ENCODE peak calls at places on chromosomes 12 and 14, in nine cellular contexts. A, C, H, J, R, E, X, Q and I are unnamed samples.
A peak's percentile ranks its signal among the peaks of the same experiment; 100 is the strongest.

GRCh38 chr14:99774526-99775307 is 18.5 kb upstream of the EML1 start:
- DNase-seq in A (no peak), C (peak; percentile 55), H (no peak), J (peak; percentile 66), R (no peak), E (no peak), X (peak; percentile 18), Q (no peak), I (no peak)

GRCh38 chr12:87509233-87509820 is 519.9 kb downstream of the C12orf50 start:
- DNase-seq in A (peak; percentile 10), C (peak; percentile 60), H (peak; percentile 23), J (no peak), R (peak; percentile 86), E (no peak), X (peak; percentile 56), Q (peak; percentile 73), I (peak; percentile 36)

GRCh38 chr12:110794623-110795280 is 52.0 kb upstream of the CCDC63 start:
- DNase-seq in A (peak; percentile 39), C (peak; percentile 59), H (no peak), J (peak; percentile 61), R (no peak), E (no peak), X (no peak), Q (no peak), I (no peak)

GRCh38 chr12:99005601-99006000 is 360.5 kb downstream of the APAF1 start:
- DNase-seq in A (no peak), C (no peak), H (no peak), J (no peak), R (no peak), E (no peak), X (no peak), Q (no peak), I (no peak)

GRCh38 chr12:132176920-132177551 is 32.8 kb downstream of the NOC4L start:
- DNase-seq in A (no peak), C (no peak), H (no peak), J (no peak), R (no peak), E (no peak), X (no peak), Q (no peak), I (no peak)

GRCh38 chr14:90381999-90382451 is 14.8 kb upstream of the CALM1 start:
- DNase-seq in A (peak; percentile 26), C (no peak), H (no peak), J (peak; percentile 92), R (no peak), E (peak; percentile 19), X (no peak), Q (no peak), I (no peak)

GRCh38 chr12:39592295-39592694 is 27.3 kb downstream of the ABCD2 start:
- DNase-seq in A (no peak), C (no peak), H (no peak), J (no peak), R (no peak), E (no peak), X (no peak), Q (peak; percentile 31), I (no peak)

GRCh38 chr12:95117178-95117599 is 43.8 kb upstream of the NR2C1 start:
- DNase-seq in A (peak; percentile 51), C (peak; percentile 84), H (no peak), J (peak; percentile 84), R (no peak), E (peak; percentile 54), X (peak; percentile 78), Q (peak; percentile 82), I (no peak)

GRCh38 chr12:7125632-7126227 is 3.0 kb downstream of the RBP5 start:
- DNase-seq in A (no peak), C (no peak), H (no peak), J (no peak), R (no peak), E (no peak), X (no peak), Q (no peak), I (no peak)

GRCh38 chr12:10562306-10562933 is 51.0 kb downstream of the MAGOHB start:
- DNase-seq in A (peak; percentile 20), C (peak; percentile 67), H (no peak), J (no peak), R (peak; percentile 65), E (peak; percentile 12), X (peak; percentile 63), Q (peak; percentile 53), I (peak; percentile 2)

GRCh38 chr14:60008042-60008441 is 83.7 kb upstream of the PCNX4 start:
- DNase-seq in A (no peak), C (no peak), H (no peak), J (no peak), R (peak; percentile 13), E (no peak), X (no peak), Q (no peak), I (no peak)

GRCh38 chr14:96413526-96413925 is 21.6 kb downstream of the AK7 start:
- DNase-seq in A (no peak), C (no peak), H (no peak), J (no peak), R (no peak), E (no peak), X (no peak), Q (no peak), I (no peak)

GRCh38 chr14:90154110-90154509 is 92.3 kb downstream of the KCNK13 start:
- DNase-seq in A (no peak), C (no peak), H (no peak), J (no peak), R (no peak), E (no peak), X (no peak), Q (no peak), I (no peak)

GRCh38 chr12:51388066-51388799 is 3.0 kb downstream of the GALNT6 start:
- DNase-seq in A (peak; percentile 83), C (peak; percentile 66), H (no peak), J (no peak), R (peak; percentile 85), E (peak; percentile 60), X (peak; percentile 94), Q (peak; percentile 31), I (no peak)

GRCh38 chr14:73739899-73740685 is 25.9 kb upstream of the PNMA1 start:
- DNase-seq in A (no peak), C (no peak), H (no peak), J (no peak), R (no peak), E (no peak), X (no peak), Q (no peak), I (no peak)
- H3K4me3 ChIP-seq in A (no peak overlapping the region), C (no peak overlapping the region), H (no peak overlapping the region), J (no peak overlapping the region), R (no peak overlapping the region), E (no peak overlapping the region), X (no peak overlapping the region), Q (no peak overlapping the region), I (no peak overlapping the region)

DNA sequence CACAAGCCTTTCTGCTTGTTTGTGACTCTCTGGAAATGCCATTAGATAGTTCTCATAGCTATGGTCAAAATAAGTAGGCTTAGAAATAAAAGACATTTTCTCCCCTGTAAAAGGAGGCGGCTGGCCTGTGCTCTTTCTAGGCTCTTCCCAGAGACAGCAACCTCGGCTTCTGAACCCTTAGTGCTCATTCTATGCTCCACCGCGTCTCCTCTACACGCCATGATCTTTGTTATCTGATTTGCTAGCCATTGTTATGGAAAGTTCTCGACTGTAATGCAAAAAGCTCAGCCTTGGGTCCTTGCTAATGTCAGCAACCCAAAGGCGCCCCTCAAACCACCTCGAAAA is 64.5 kb downstream of the CRADD start:
- DNase-seq in A (peak; percentile 51), C (peak; percentile 33), H (no peak), J (no peak), R (no peak), E (no peak), X (no peak), Q (peak; percentile 25), I (no peak)
- H3K4me3 ChIP-seq in A (peak overlapping the region; percentile 73), C (peak overlapping the region; percentile 52), H (peak overlapping the region; percentile 5), J (peak overlapping the region; percentile 46), R (peak overlapping the region; percentile 65), E (peak overlapping the region; percentile 44), X (peak overlapping the region; percentile 58), Q (peak overlapping the region; percentile 59), I (peak overlapping the region; percentile 62)

DNA sequence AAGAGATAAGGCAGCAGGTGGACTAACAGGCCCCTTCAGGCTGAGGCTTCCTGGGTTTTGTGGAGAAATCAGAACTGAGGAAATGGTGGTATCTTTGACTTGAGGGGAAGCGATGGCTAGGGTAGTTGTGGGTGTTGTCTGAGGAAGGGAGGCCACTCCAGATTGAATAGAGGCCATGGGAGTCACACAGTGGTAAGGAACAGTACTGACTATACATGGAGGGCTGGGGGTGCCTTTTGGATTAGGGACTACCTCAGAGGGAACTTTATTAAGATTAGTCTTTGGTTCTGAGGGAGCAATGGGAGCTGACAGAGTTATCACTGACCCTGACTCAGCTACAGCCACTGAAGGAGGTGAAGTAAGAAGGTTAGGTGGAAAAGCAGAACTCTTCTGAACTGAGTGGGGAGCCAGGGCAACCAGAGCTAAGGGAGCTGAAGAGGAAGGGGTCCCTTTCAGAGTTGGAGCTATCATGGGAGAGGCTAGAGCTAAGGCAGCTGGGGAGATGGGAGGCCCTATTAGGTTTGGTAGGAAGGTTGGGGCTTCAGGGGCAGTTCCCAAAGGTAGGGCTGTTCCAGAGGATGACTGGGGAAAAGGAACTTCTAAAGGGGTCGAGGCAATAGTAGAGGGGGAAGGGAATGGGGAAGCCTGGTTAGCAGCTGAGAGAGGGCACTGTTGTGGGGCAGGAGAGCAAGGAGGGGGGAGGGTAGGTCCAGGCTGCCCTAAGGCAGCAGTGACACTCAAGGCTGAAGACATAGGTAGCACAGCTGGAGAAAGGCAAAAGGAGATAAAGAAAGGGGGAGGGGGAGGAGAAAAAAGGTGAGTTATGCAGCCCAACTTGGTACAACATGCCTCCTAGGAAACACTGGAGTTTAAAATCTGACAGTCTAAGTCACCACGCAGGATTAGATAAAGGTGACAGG is 4.1 kb downstream of the NACA start:
- DNase-seq in A (no peak), C (no peak), H (no peak), J (no peak), R (no peak), E (peak; percentile 63), X (peak; percentile 72), Q (no peak), I (no peak)
- H3K4me3 ChIP-seq in A (peak overlapping the region; percentile 11), C (no peak overlapping the region), H (no peak overlapping the region), J (no peak overlapping the region), R (peak overlapping the region; percentile 23), E (peak overlapping the region; percentile 89), X (peak overlapping the region; percentile 85), Q (peak overlapping the region; percentile 99), I (no peak overlapping the region)

GRCh38 chr14:68627868-68628604 is 164.8 kb downstream of the ZFP36L1 start:
- DNase-seq in A (no peak), C (peak; percentile 76), H (peak; percentile 40), J (peak; percentile 86), R (peak; percentile 39), E (no peak), X (no peak), Q (no peak), I (peak; percentile 63)

GRCh38 chr14:68627050-68627867 is 165.6 kb downstream of the ZFP36L1 start:
- DNase-seq in A (no peak), C (no peak), H (no peak), J (no peak), R (no peak), E (no peak), X (no peak), Q (peak; percentile 15), I (peak; percentile 59)

GRCh38 chr14:68624541-68625220 is 168.2 kb downstream of the ZFP36L1 start:
- DNase-seq in A (no peak), C (no peak), H (no peak), J (peak; percentile 47), R (no peak), E (no peak), X (no peak), Q (no peak), I (no peak)

GRCh38 chr14:68625366-68626090 is 167.3 kb downstream of the ZFP36L1 start:
- DNase-seq in A (no peak), C (no peak), H (no peak), J (no peak), R (no peak), E (no peak), X (no peak), Q (no peak), I (no peak)

GRCh38 chr14:68626386-68626785 is 166.5 kb downstream of the ZFP36L1 start:
- DNase-seq in A (no peak), C (no peak), H (no peak), J (no peak), R (no peak), E (no peak), X (no peak), Q (no peak), I (no peak)
- H3K4me3 ChIP-seq in A (no peak overlapping the region), C (no peak overlapping the region), H (no peak overlapping the region), J (no peak overlapping the region), R (no peak overlapping the region), E (no peak overlapping the region), X (no peak overlapping the region), Q (no peak overlapping the region), I (no peak overlapping the region)